ENCODE peak calls at places on chromosomes 1 and 21, in six cellular contexts. Q, P, U, M, L and X are unnamed samples.

GRCh38 chr1:220300442-220301121 is 28.3 kb upstream of the RAB3GAP2 start:
- DNase-seq in Q (peak; percentile 65), P (peak; percentile 73), L (peak; percentile 18), M (peak; percentile 59), U (peak; percentile 89), X (peak; percentile 19)

GRCh38 chr1:168709407-168709891 is 19.6 kb downstream of the DPT start:
- DNase-seq in U (peak; percentile 40), P (no peak), L (peak; percentile 45), Q (no peak), M (no peak), X (no peak)

GRCh38 chr1:12485231-12486172 is 132.5 kb downstream of the DHRS3 start:
- DNase-seq in P (no peak), L (no peak), Q (no peak), U (no peak), M (no peak), X (no peak)

GRCh38 chr21:15797577-15798363 is 68.0 kb downstream of the USP25 start:
- DNase-seq in P (no peak), L (no peak), M (no peak), U (no peak), Q (no peak), X (no peak)

GRCh38 chr1:11961230-11961629 is 19.0 kb upstream of the MFN2 start:
- DNase-seq in Q (no peak), L (no peak), M (no peak), U (no peak), P (no peak), X (no peak)

GRCh38 chr21:45835301-45836267 is 146.0 kb upstream of the COL6A1 start:
- DNase-seq in Q (no peak), M (no peak), U (no peak), L (no peak), P (no peak), X (no peak)

GRCh38 chr1:152442765-152443164 is 28.7 kb upstream of the CRNN start:
- DNase-seq in U (no peak), P (no peak), M (no peak), Q (no peak), L (no peak), X (peak; percentile 64)

GRCh38 chr21:34935452-34935851 is 113.7 kb downstream of the RUNX1 start:
- DNase-seq in P (no peak), M (no peak), Q (no peak), U (no peak), L (no peak), X (no peak)

GRCh38 chr1:205567716-205568115 is 63.2 kb downstream of the CDK18 start:
- DNase-seq in L (no peak), M (no peak), P (no peak), Q (no peak), U (no peak), X (no peak)

GRCh38 chr1:55575571-55576279 is 360.6 kb upstream of the USP24 start:
- DNase-seq in U (peak; percentile 67), Q (no peak), L (no peak), P (no peak), M (peak; percentile 54), X (no peak)

GRCh38 chr1:236066828-236067386 is 2.0 kb upstream of the NID1 start:
- DNase-seq in M (peak; percentile 30), L (peak; percentile 62), Q (peak; percentile 75), U (peak; percentile 86), P (no peak), X (no peak)

GRCh38 chr1:70866522-70867256 is 180.9 kb downstream of the PTGER3 start:
- DNase-seq in L (no peak), P (no peak), M (no peak), U (no peak), Q (no peak), X (no peak)

GRCh38 chr1:231100393-231100792 is 60.3 kb upstream of the FAM89A start:
- DNase-seq in U (no peak), Q (no peak), L (no peak), M (no peak), P (no peak), X (no peak)

GRCh38 chr1:116819081-116819480 is 64.9 kb downstream of the CD2 start:
- DNase-seq in L (no peak), U (no peak), M (no peak), Q (no peak), P (no peak), X (no peak)

GRCh38 chr1:110132682-110133081 is 17.6 kb upstream of the SLC6A17 start:
- DNase-seq in M (no peak), Q (no peak), L (no peak), U (no peak), P (no peak), X (no peak)

GRCh38 chr21:23887709-23888303 is 1719.5 kb downstream of the MRPL39 start:
- DNase-seq in L (no peak), U (no peak), M (no peak), P (no peak), Q (no peak), X (no peak)

GRCh38 chr1:36846366-36846765 is 187.9 kb downstream of the GRIK3 start:
- DNase-seq in Q (no peak), L (no peak), U (no peak), M (no peak), P (no peak), X (no peak)

GRCh38 chr1:217135987-217136894 is 413.0 kb upstream of the ESRRG start:
- DNase-seq in P (no peak), U (no peak), Q (no peak), M (no peak), L (peak; percentile 26), X (no peak)
- H3K4me1 ChIP-seq in P (no peaks in the 10 kb centered on the region), U (no peaks in the 10 kb centered on the region), Q (peaks cover 6% of the 10 kb centered on the region), M (no peaks in the 10 kb centered on the region), L (peaks cover 22% of the 10 kb centered on the region), X (peaks cover 17% of the 10 kb centered on the region)

DNA sequence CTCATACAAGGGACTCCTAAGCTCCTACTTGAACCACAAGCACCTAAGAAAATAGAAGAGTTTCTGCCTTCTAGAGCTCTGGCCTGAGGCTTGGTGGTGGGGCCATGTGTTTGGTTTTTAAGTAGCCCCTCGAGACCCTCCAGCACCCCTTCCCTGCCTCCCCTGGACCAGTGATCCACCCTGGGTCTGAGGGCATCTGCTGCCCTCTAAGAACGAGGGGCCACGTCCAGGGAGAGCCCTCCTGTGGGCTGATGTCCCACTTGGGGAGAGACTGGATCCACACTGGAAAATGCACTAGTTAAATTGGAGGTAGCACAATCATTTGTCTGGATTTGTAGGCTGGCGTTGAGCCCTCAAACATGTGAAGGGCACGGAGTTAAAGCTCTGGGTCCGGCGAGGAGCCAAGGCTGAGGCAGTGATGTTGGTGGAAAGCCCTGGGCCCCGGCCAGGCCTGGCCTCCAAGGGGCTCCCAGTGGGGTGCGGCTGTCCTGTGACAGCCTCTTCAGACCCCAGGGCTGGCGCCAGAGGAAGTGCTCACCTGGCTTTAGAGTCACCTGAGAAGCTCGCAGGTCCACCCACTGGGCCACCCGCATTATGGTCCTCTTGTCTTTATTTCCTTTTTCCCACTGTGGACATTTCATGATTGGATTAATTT is 65.2 kb downstream of the SLC37A1 start:
- DNase-seq in P (no peak), Q (no peak), L (no peak), M (no peak), U (peak; percentile 17), X (no peak)
- H3K36me3 ChIP-seq in P (no peaks in the 10 kb centered on the region), Q (peaks cover 12% of the 10 kb centered on the region), L (no peaks in the 10 kb centered on the region), M (no peaks in the 10 kb centered on the region), U (peaks cover 3% of the 10 kb centered on the region), X (no peaks in the 10 kb centered on the region)

GRCh38 chr21:43021756-43022600 is 47.6 kb downstream of the PKNOX1 start:
- DNase-seq in P (no peak), M (no peak), L (no peak), Q (no peak), U (no peak), X (no peak)

GRCh38 chr21:43024737-43025136 is 50.4 kb downstream of the PKNOX1 start:
- DNase-seq in U (no peak), L (no peak), M (no peak), Q (no peak), P (no peak), X (no peak)

GRCh38 chr21:43021191-43021590 is 46.8 kb downstream of the PKNOX1 start:
- DNase-seq in P (no peak), Q (no peak), U (no peak), L (no peak), M (no peak), X (no peak)

GRCh38 chr21:43020771-43021170 is 46.4 kb downstream of the PKNOX1 start:
- DNase-seq in L (no peak), M (no peak), U (no peak), Q (no peak), P (no peak), X (no peak)

GRCh38 chr21:43023175-43023574 is 48.8 kb downstream of the PKNOX1 start:
- DNase-seq in L (no peak), M (no peak), U (no peak), P (no peak), Q (no peak), X (no peak)
- H3K4me1 ChIP-seq in L (peaks cover 14% of the 10 kb centered on the region), M (no peaks in the 10 kb centered on the region), U (no peaks in the 10 kb centered on the region), P (peaks cover 5% of the 10 kb centered on the region), Q (no peaks in the 10 kb centered on the region), X (no peaks in the 10 kb centered on the region)

DNA sequence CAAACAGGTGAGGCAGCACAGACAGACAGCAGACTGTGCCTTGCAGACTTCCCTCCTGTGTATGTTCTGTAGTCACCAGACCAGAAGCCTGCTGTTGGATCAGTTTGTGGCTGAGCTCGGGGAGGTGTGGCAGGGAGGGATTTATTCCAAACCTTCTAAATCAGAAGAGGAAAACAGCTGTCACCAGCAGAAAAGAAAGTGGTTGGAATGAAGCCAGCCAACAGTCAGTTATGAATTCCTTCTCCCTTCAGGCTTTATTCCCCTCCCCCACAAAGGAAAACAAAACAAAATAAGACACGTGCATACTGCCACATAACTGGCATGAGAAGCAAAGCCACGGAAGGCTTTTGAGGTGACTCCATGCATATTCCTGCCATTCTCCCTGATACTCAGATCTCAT is 19.0 kb upstream of the PIGV start:
- DNase-seq in M (no peak), U (no peak), L (no peak), P (no peak), Q (no peak), X (no peak)
- H3K36me3 ChIP-seq in M (peaks cover 19% of the 10 kb centered on the region), U (peaks cover 7% of the 10 kb centered on the region), L (peaks cover 83% of the 10 kb centered on the region), P (peaks cover 47% of the 10 kb centered on the region), Q (peaks cover 87% of the 10 kb centered on the region), X (peaks cover 57% of the 10 kb centered on the region)

DNA sequence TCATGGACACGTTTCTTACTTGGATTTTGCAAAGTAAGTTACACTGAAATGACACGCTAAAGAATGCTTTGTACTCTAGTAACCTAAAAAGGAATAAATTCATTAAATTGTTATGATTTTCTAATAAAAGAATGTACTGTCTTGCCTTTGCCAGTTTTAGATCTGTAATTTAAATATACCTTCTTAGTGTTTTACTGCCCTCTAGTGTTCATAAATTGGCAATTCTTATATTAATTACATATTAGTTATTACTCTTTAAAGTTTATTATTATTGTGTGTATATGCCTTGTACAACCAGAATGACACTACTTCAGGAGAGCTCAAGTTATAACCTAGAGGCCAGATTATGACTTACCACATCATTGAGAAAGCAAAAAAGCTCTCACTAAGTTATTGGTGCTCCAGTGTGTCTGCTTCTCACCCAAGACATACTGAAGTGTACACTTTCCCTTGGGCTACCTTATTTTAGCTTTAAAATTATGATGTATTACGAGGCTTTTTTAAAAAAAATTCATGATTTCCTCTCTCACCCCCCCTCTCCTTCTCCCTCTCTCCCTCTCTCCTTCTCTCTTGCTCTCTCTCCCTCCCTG is 169.9 kb downstream of the HS2ST1 start:
- DNase-seq in U (no peak), L (peak; percentile 52), Q (no peak), P (no peak), M (no peak), X (no peak)
- H3K4me1 ChIP-seq in U (no peaks in the 10 kb centered on the region), L (peaks cover 7% of the 10 kb centered on the region), Q (no peaks in the 10 kb centered on the region), P (no peaks in the 10 kb centered on the region), M (no peaks in the 10 kb centered on the region), X (peaks cover 6% of the 10 kb centered on the region)